ENCODE peak calls at places on chromosome 17, in four cellular contexts. R is HCT116, H is NT2/D1, Y is H1. E is an unnamed sample.

GRCh38 chr17:77291591-77292386 is 151.0 kb downstream of the SEC14L1 start:
- DNase-seq in R (no peak), H (no peak), Y (no peak), E (no peak)

GRCh38 chr17:80773243-80773991 is 218.2 kb upstream of the CHMP6 start:
- DNase-seq in R (no peak), H (no peak), Y (no peak), E (no peak)

GRCh38 chr17:50304781-50305404 is 30.6 kb downstream of the TMEM92 start:
- DNase-seq in R (no peak), H (no peak), Y (no peak), E (no peak)

GRCh38 chr17:6303664-6304063 is 131.3 kb downstream of the AIPL1 start:
- DNase-seq in R (no peak), H (peak; percentile 23), Y (no peak), E (no peak)

GRCh38 chr17:78524870-78525510 is 52.2 kb downstream of the DNAH17 start:
- DNase-seq in R (no peak), H (no peak), Y (no peak), E (no peak)

GRCh38 chr17:10081571-10082169 is 116.7 kb downstream of the GAS7 start:
- DNase-seq in R (no peak), H (no peak), Y (no peak), E (no peak)

GRCh38 chr17:56577810-56578209 is 15.7 kb upstream of the NOG start:
- DNase-seq in R (no peak), H (no peak), Y (no peak), E (no peak)

GRCh38 chr17:39757931-39758873 is 20.5 kb downstream of the GRB7 start:
- DNase-seq in R (no peak), H (no peak), Y (no peak), E (no peak)

GRCh38 chr17:79171152-79171551 is 96.5 kb downstream of the ENGASE start:
- DNase-seq in R (no peak), H (no peak), Y (no peak), E (no peak)

GRCh38 chr17:54948380-54948779 is 20.1 kb downstream of the COX11 start:
- DNase-seq in R (peak; percentile 70), H (no peak), Y (no peak), E (no peak)

GRCh38 chr17:61091096-61091495 is 308.5 kb upstream of the TBX2 start:
- DNase-seq in R (no peak), H (no peak), Y (no peak), E (no peak)

GRCh38 chr17:77320046-77320445 is 179.3 kb downstream of the SEC14L1 start:
- DNase-seq in R (no peak), H (no peak), Y (no peak), E (peak; percentile 41)

GRCh38 chr17:48908853-48909394 is 717 bp downstream of the UBE2Z start:
- DNase-seq in R (peak; percentile 83), H (peak; percentile 86), Y (peak; percentile 88), E (peak; percentile 97)

GRCh38 chr17:75625813-75626486 is 7.3 kb upstream of the SMIM5 start:
- DNase-seq in R (no peak), H (no peak), Y (no peak), E (peak; percentile 66)

GRCh38 chr17:38685485-38685884 is 10.7 kb upstream of the EPOP start:
- DNase-seq in R (no peak), H (no peak), Y (no peak), E (no peak)

GRCh38 chr17:1714980-1715802 is 5.0 kb upstream of the TLCD2 start:
- DNase-seq in R (peak; percentile 45), H (no peak), Y (no peak), E (peak; percentile 64)

GRCh38 chr17:18070861-18071340 is 16.8 kb upstream of the DRG2 start:
- DNase-seq in R (no peak), H (no peak), Y (no peak), E (peak; percentile 50)

GRCh38 chr17:42518755-42519545 is 17.1 kb upstream of the NAGLU start:
- DNase-seq in R (no peak), H (no peak), Y (no peak), E (peak; percentile 78)
- TF ChIP-seq ZNF274 in R (no peak), H (no peak), Y (no peak), E (no peak)

DNA sequence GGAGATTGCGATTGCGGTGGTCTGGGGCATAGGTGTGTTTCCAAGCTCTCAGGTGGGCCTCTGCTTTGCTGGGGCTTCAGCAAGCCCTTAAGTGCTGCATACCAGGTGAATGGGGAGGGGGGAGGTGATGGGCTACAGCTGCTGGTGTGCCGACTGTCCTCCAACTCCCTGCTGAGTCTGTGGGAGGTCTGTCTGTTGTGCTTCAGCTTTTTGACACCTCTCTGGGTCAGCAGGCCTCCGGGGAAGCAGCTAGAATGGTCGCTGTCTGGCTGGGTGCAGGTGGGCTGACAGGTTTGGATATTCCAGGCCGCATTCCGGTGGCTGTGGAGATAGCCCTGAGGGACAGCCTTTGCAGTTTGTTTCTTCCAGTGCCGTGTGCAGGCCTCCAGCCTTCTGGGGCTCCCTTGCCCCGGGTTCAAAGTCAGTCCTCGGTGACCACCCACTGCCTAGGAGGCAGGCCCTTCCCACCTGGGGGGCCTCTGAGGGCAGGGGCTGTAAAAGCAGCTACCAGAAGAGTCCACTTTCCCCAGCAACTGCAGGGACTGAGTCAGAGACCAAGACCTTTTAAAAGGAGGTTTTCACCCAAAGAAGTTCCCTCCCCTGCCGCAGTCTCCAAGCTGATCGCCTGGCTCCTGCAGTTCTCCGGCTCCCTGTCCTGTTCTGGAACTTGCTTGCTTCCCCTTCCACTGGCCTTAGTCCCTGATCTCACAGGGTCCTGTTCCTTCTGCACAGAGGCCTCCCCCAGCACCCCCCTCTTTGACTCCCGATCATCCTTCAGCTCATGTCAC is 2.0 kb upstream of the TTYH2 start:
- DNase-seq in R (no peak), H (no peak), Y (no peak), E (no peak)
- TF ChIP-seq ZNF274 in R (no peak), H (no peak), Y (no peak), E (no peak)

GRCh38 chr17:36641877-36642845 is 40.8 kb downstream of the MRM1 start:
- DNase-seq in R (no peak), H (no peak), Y (no peak), E (no peak)
- TF ChIP-seq ZNF274 in R (no peak), H (no peak), Y (no peak), E (no peak)

GRCh38 chr17:12622726-12623125 is 43.0 kb upstream of the MYOCD start:
- DNase-seq in R (no peak), H (no peak), Y (no peak), E (no peak)

GRCh38 chr17:12623220-12623848 is 42.4 kb upstream of the MYOCD start:
- DNase-seq in R (no peak), H (no peak), Y (no peak), E (no peak)

GRCh38 chr17:12618557-12618956 is 47.1 kb upstream of the MYOCD start:
- DNase-seq in R (no peak), H (no peak), Y (no peak), E (no peak)

GRCh38 chr17:12620200-12620720 is 45.4 kb upstream of the MYOCD start:
- DNase-seq in R (no peak), H (no peak), Y (no peak), E (no peak)

GRCh38 chr17:12619444-12620199 is 46.1 kb upstream of the MYOCD start:
- DNase-seq in R (no peak), H (no peak), Y (no peak), E (no peak)
- TF ChIP-seq ZNF274 in R (no peak), H (no peak), Y (no peak), E (no peak)

GRCh38 chr17:57925361-57925990 is 29.7 kb downstream of the CUEDC1 start:
- DNase-seq in R (no peak), H (no peak), Y (no peak), E (no peak)
- TF ChIP-seq ZNF274 in R (no peak), H (no peak), Y (no peak), E (no peak)

DNA sequence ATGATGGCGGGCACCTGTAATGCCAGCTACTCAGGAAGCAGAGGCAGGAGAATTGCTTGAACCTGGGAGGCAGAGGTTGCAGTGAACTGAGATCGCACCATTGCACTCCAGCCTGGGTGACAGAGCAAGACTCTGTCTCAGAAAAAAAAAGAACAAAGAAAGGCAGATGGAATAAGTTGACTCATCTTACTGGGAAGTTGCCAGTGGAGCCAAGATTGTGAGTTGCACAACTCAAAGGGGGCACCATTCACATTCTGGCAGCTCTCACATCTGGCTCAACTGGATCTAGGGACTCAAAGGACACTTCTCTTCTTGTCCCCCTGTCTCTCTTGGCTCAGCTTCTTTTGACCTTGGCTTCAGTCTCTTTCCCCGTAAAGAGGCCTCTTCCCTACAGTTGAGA is 53.7 kb upstream of the ETV4 start:
- DNase-seq in R (no peak), H (no peak), Y (no peak), E (no peak)
- TF ChIP-seq ZNF274 in R (no peak), H (no peak), Y (no peak), E (no peak)

E was measured in K562.